ENCODE peak calls at places on chromosomes 13 and 19, in seven cellular contexts. G, U, J, C, P, D and B are unnamed samples.

GRCh38 chr13:28325022-28325421 is 169.9 kb downstream of the FLT1 start:
- DNase-seq in G (no peak), U (no peak), J (no peak), C (no peak), P (no peak), D (no peak), B (no peak)

GRCh38 chr13:30877335-30877734 is 28.7 kb upstream of the MEDAG start:
- DNase-seq in G (no peak), U (no peak), J (no peak), C (no peak), P (peak; percentile 87), D (no peak), B (no peak)

GRCh38 chr19:6402834-6403608 is 10.1 kb upstream of the GTF2F1 start:
- DNase-seq in G (no peak), U (no peak), J (no peak), C (no peak), P (peak; percentile 72), D (no peak), B (peak; percentile 46)

GRCh38 chr13:39602277-39602613 is 748 bp downstream of the LHFPL6 start:
- DNase-seq in G (no peak), U (no peak), J (no peak), C (no peak), P (no peak), D (no peak), B (no peak)

GRCh38 chr19:21569497-21569870 is 64.1 kb downstream of the ZNF429 start:
- DNase-seq in G (peak; percentile 63), U (no peak), J (peak; percentile 65), C (no peak), P (no peak), D (peak; percentile 70), B (no peak)

GRCh38 chr13:98142427-98143156 is at the start of gene FARP1:
- DNase-seq in G (peak; percentile 81), U (peak; percentile 91), J (peak; percentile 79), C (no peak), P (peak; percentile 66), D (peak; percentile 89), B (no peak)

GRCh38 chr13:45674908-45675307 is 27.2 kb upstream of the CBY2 start:
- DNase-seq in G (no peak), U (peak; percentile 46), J (no peak), C (peak; percentile 39), P (peak; percentile 81), D (no peak), B (peak; percentile 100)

GRCh38 chr19:49652723-49653465 is 10.9 kb downstream of the SCAF1 start:
- DNase-seq in G (no peak), U (no peak), J (no peak), C (no peak), P (no peak), D (no peak), B (no peak)

GRCh38 chr13:112885782-112886268 is 83.2 kb upstream of the MCF2L start:
- DNase-seq in G (peak; percentile 90), U (peak; percentile 95), J (peak; percentile 73), C (peak; percentile 94), P (peak; percentile 86), D (peak; percentile 94), B (peak; percentile 55)

GRCh38 chr13:53408847-53409568 is 380.4 kb downstream of the OLFM4 start:
- DNase-seq in G (no peak), U (no peak), J (no peak), C (no peak), P (no peak), D (peak; percentile 39), B (no peak)

GRCh38 chr13:99526549-99526948 is 25.3 kb downstream of the TM9SF2 start:
- DNase-seq in G (no peak), U (no peak), J (no peak), C (no peak), P (no peak), D (peak; percentile 64), B (no peak)

GRCh38 chr13:99527346-99527745 is 26.1 kb downstream of the TM9SF2 start:
- DNase-seq in G (no peak), U (no peak), J (no peak), C (no peak), P (no peak), D (no peak), B (no peak)

GRCh38 chr13:99525967-99526366 is 24.7 kb downstream of the TM9SF2 start:
- DNase-seq in G (no peak), U (no peak), J (no peak), C (no peak), P (no peak), D (no peak), B (no peak)

GRCh38 chr13:99523838-99524237 is 22.6 kb downstream of the TM9SF2 start:
- DNase-seq in G (no peak), U (no peak), J (no peak), C (no peak), P (no peak), D (no peak), B (no peak)

DNA sequence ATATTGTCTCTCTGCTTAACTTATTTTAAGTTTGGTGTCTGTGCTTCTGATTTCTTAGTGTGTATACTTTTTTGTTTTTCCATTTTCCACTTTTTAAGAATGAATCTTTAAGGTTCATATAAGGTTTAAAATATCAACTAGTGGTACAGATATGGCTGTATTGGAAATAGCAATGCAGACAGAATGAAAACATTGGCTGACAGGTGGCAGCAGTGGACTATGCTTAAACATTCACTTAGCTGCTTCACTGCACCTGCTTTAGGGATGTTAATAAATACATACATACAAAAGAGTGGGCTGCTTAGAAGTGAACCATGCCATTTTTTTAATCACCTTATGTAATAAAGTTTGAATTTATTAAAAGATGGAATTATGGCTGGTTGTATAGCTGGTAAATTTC is 27.3 kb downstream of the TM9SF2 start:
- DNase-seq in G (no peak), U (peak; percentile 43), J (no peak), C (no peak), P (no peak), D (no peak), B (no peak)
- TF ChIP-seq CTCF in G (no peak), U (peak; percentile 4), J (no peak), C (no peak), P (peak; percentile 7), D (peak; percentile 45), B (peak; percentile 33)

DNA sequence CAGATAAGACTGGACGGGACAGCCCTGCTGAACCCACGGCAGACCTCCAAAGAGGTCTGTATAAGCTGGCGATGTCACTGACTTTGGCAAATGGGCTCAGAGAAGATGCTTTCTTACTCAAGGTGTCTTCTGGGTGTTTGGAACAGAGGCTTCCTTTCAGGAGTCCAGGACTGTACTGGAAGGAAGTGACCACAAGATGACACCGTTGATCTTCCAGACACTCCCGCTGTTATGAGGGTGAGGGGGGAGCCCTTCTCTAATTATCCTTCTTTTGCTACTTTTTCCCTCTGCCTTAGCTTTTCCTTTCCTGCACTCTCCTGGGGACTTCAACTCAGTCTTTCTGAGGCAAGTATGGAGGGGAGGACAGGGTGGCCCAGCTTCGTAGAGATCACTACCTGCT is 65.2 kb upstream of the ZNF599 start:
- DNase-seq in G (no peak), U (peak; percentile 25), J (no peak), C (no peak), P (no peak), D (no peak), B (no peak)
- H3K4me3 ChIP-seq in G (no peak overlapping the region), U (no peak overlapping the region), J (peak overlapping the region; percentile 21), C (peak overlapping the region; percentile 28), P (no peak overlapping the region), D (no peak overlapping the region), B (no peak overlapping the region)

GRCh38 chr19:11383706-11384048 is 437 bp downstream of the EPOR start:
- DNase-seq in G (no peak), U (peak; percentile 25), J (no peak), C (no peak), P (no peak), D (no peak), B (no peak)

GRCh38 chr19:11380653-11381534 is 3.2 kb downstream of the EPOR start:
- DNase-seq in G (peak; percentile 93), U (peak; percentile 98), J (peak; percentile 97), C (peak; percentile 99), P (peak; percentile 94), D (peak; percentile 92), B (peak; percentile 85)

GRCh38 chr19:11379857-11380350 is 4.2 kb downstream of the EPOR start:
- DNase-seq in G (no peak), U (no peak), J (no peak), C (no peak), P (no peak), D (no peak), B (no peak)

GRCh38 chr19:11382898-11383705 is 1.0 kb downstream of the EPOR start:
- DNase-seq in G (peak; percentile 60), U (peak; percentile 83), J (peak; percentile 75), C (no peak), P (no peak), D (peak; percentile 85), B (no peak)

GRCh38 chr19:11381535-11382369 is 2.4 kb downstream of the EPOR start:
- DNase-seq in G (peak; percentile 46), U (peak; percentile 63), J (peak; percentile 89), C (no peak), P (peak; percentile 80), D (peak; percentile 78), B (no peak)
- TF ChIP-seq CTCF in G (no peak), U (peak; percentile 24), J (no peak), C (no peak), P (no peak), D (no peak), B (no peak)

GRCh38 chr19:45863335-45863839 is 440 bp upstream of the SYMPK start:
- DNase-seq in G (no peak), U (no peak), J (no peak), C (no peak), P (no peak), D (no peak), B (no peak)

GRCh38 chr19:45863840-45864628 is at the start of gene FOXA3:
- DNase-seq in G (peak; percentile 77), U (peak; percentile 62), J (peak; percentile 72), C (no peak), P (peak; percentile 8), D (peak; percentile 85), B (no peak)

GRCh38 chr19:45864629-45865082 is 530 bp downstream of the FOXA3 start:
- DNase-seq in G (no peak), U (no peak), J (no peak), C (no peak), P (no peak), D (no peak), B (no peak)

GRCh38 chr19:45866400-45867176 is 2.5 kb downstream of the FOXA3 start:
- DNase-seq in G (no peak), U (no peak), J (no peak), C (no peak), P (no peak), D (no peak), B (no peak)

DNA sequence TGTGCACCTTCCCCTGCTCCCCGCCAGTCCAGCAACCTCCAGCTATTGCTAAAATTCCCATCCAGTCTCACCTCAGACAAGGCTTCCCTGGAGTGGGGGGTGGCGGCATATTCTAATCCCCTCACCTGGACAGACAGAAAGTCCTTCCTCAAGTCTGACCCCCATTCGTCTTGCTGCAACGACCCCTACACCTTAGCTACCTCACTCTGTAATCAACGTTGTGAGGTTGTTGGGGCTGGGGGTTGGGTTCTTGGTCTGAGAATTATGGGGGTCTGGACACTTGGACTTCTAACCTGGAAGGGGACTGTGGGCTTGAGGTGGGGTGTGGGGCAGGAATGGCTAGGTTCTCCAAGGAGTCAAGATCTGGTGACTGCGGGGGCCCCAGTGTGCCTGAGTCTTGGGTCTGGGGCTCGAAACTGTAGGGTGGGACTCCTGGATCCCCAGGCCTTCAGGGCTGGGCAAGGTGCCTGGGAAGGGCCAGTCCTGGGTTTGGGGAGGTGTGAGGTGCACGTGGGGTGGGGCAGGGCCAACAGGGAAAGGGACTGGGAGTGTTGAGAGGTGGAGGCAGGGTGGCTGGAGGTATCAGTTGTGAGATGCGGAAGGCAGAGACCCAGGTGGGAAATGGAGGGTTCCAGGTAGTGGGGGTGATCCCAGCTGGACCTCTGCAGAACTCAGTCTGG is 1.3 kb downstream of the FOXA3 start:
- DNase-seq in G (peak; percentile 59), U (no peak), J (no peak), C (no peak), P (no peak), D (peak; percentile 75), B (no peak)
- H3K4me3 ChIP-seq in G (peak overlapping the region; percentile 94), U (no peak overlapping the region), J (no peak overlapping the region), C (no peak overlapping the region), P (no peak overlapping the region), D (peak overlapping the region; percentile 98), B (no peak overlapping the region)